ENCODE peak calls at places on chromosomes 12 and 14, in nine cellular contexts. One of them, this sample, is unnamed.
A peak's percentile ranks its signal among the peaks of the same experiment; 100 is the strongest.

GRCh38 chr12:109999983-110000505 is 814 bp downstream of the ANKRD13A start:
- DNase-seq in activated T-cell treated with anti-CD3 and anti-CD28 coated beads, Interleukin-2, amount 50 U/mL, for 4 hours: no peak
- DNase-seq in IMR-90: no peak
- DNase-seq in GM04504: no peak
- DNase-seq in neuronal stem cell: peak; percentile 21
- DNase-seq in upper lobe of right lung: no peak
- DNase-seq in AML-193: no peak
- DNase-seq in NCI-H345: no peak
- DNase-seq in left ventricle myocardium superior: peak; percentile 43
- DNase-seq in this sample: no peak

GRCh38 chr12:126607867-126608266 is 1542.6 kb downstream of the AACS start:
- DNase-seq in upper lobe of right lung: no peak
- DNase-seq in neuronal stem cell: no peak
- DNase-seq in activated T-cell treated with anti-CD3 and anti-CD28 coated beads, Interleukin-2, amount 50 U/mL, for 4 hours: no peak
- DNase-seq in GM04504: no peak
- DNase-seq in AML-193: no peak
- DNase-seq in IMR-90: no peak
- DNase-seq in left ventricle myocardium superior: no peak
- DNase-seq in NCI-H345: no peak
- DNase-seq in this sample: no peak

GRCh38 chr14:76917158-76917596 is 91.0 kb downstream of the LRRC74A start:
- DNase-seq in AML-193: peak; percentile 17
- DNase-seq in upper lobe of right lung: no peak
- DNase-seq in activated T-cell treated with anti-CD3 and anti-CD28 coated beads, Interleukin-2, amount 50 U/mL, for 4 hours: no peak
- DNase-seq in left ventricle myocardium superior: peak; percentile 52
- DNase-seq in neuronal stem cell: peak; percentile 51
- DNase-seq in NCI-H345: peak; percentile 78
- DNase-seq in IMR-90: peak; percentile 84
- DNase-seq in GM04504: no peak
- DNase-seq in this sample: peak; percentile 84

GRCh38 chr12:115320451-115320850 is 636.5 kb upstream of the TBX3 start:
- DNase-seq in left ventricle myocardium superior: no peak
- DNase-seq in NCI-H345: no peak
- DNase-seq in upper lobe of right lung: no peak
- DNase-seq in GM04504: no peak
- DNase-seq in IMR-90: no peak
- DNase-seq in neuronal stem cell: no peak
- DNase-seq in activated T-cell treated with anti-CD3 and anti-CD28 coated beads, Interleukin-2, amount 50 U/mL, for 4 hours: no peak
- DNase-seq in AML-193: no peak
- DNase-seq in this sample: no peak

GRCh38 chr12:3116106-3116898 is 39.1 kb downstream of the TSPAN9 start:
- DNase-seq in activated T-cell treated with anti-CD3 and anti-CD28 coated beads, Interleukin-2, amount 50 U/mL, for 4 hours: no peak
- DNase-seq in GM04504: no peak
- DNase-seq in NCI-H345: no peak
- DNase-seq in left ventricle myocardium superior: no peak
- DNase-seq in upper lobe of right lung: no peak
- DNase-seq in IMR-90: peak; percentile 40
- DNase-seq in neuronal stem cell: no peak
- DNase-seq in AML-193: no peak
- DNase-seq in this sample: no peak

GRCh38 chr14:58832010-58832409 is 194.2 kb downstream of the DACT1 start:
- DNase-seq in upper lobe of right lung: no peak
- DNase-seq in GM04504: no peak
- DNase-seq in left ventricle myocardium superior: no peak
- DNase-seq in activated T-cell treated with anti-CD3 and anti-CD28 coated beads, Interleukin-2, amount 50 U/mL, for 4 hours: no peak
- DNase-seq in IMR-90: no peak
- DNase-seq in neuronal stem cell: no peak
- DNase-seq in AML-193: no peak
- DNase-seq in NCI-H345: no peak
- DNase-seq in this sample: no peak

GRCh38 chr12:123150273-123150803 is 552 bp downstream of the PITPNM2 start:
- DNase-seq in IMR-90: no peak
- DNase-seq in upper lobe of right lung: peak; percentile 78
- DNase-seq in GM04504: no peak
- DNase-seq in neuronal stem cell: no peak
- DNase-seq in NCI-H345: no peak
- DNase-seq in activated T-cell treated with anti-CD3 and anti-CD28 coated beads, Interleukin-2, amount 50 U/mL, for 4 hours: peak; percentile 18
- DNase-seq in AML-193: no peak
- DNase-seq in left ventricle myocardium superior: peak; percentile 73
- DNase-seq in this sample: no peak

GRCh38 chr12:122080149-122081107 is 1.9 kb downstream of the MLXIP start:
- DNase-seq in NCI-H345: no peak
- DNase-seq in left ventricle myocardium superior: peak; percentile 57
- DNase-seq in IMR-90: peak; percentile 86
- DNase-seq in AML-193: peak; percentile 95
- DNase-seq in upper lobe of right lung: peak; percentile 61
- DNase-seq in activated T-cell treated with anti-CD3 and anti-CD28 coated beads, Interleukin-2, amount 50 U/mL, for 4 hours: no peak
- DNase-seq in neuronal stem cell: no peak
- DNase-seq in GM04504: peak; percentile 47
- DNase-seq in this sample: peak; percentile 93

GRCh38 chr14:102540310-102541028 is 30.9 kb upstream of the ANKRD9 start:
- DNase-seq in left ventricle myocardium superior: no peak
- DNase-seq in GM04504: no peak
- DNase-seq in activated T-cell treated with anti-CD3 and anti-CD28 coated beads, Interleukin-2, amount 50 U/mL, for 4 hours: no peak
- DNase-seq in IMR-90: peak; percentile 4
- DNase-seq in upper lobe of right lung: no peak
- DNase-seq in NCI-H345: peak; percentile 95
- DNase-seq in neuronal stem cell: no peak
- DNase-seq in AML-193: no peak
- DNase-seq in this sample: no peak

GRCh38 chr12:39990122-39991101 is 115.5 kb downstream of the SLC2A13 start:
- DNase-seq in AML-193: peak; percentile 40
- DNase-seq in IMR-90: peak; percentile 32
- DNase-seq in GM04504: peak; percentile 20
- DNase-seq in left ventricle myocardium superior: peak; percentile 71
- DNase-seq in NCI-H345: no peak
- DNase-seq in upper lobe of right lung: peak; percentile 71
- DNase-seq in activated T-cell treated with anti-CD3 and anti-CD28 coated beads, Interleukin-2, amount 50 U/mL, for 4 hours: peak; percentile 46
- DNase-seq in neuronal stem cell: no peak
- DNase-seq in this sample: peak; percentile 34

GRCh38 chr12:98341021-98341420 is 174.4 kb upstream of the TMPO start:
- DNase-seq in IMR-90: no peak
- DNase-seq in left ventricle myocardium superior: no peak
- DNase-seq in GM04504: no peak
- DNase-seq in NCI-H345: no peak
- DNase-seq in AML-193: no peak
- DNase-seq in activated T-cell treated with anti-CD3 and anti-CD28 coated beads, Interleukin-2, amount 50 U/mL, for 4 hours: no peak
- DNase-seq in neuronal stem cell: no peak
- DNase-seq in upper lobe of right lung: no peak
- DNase-seq in this sample: no peak

GRCh38 chr14:74587363-74587707 is 24.7 kb downstream of the LTBP2 start:
- DNase-seq in activated T-cell treated with anti-CD3 and anti-CD28 coated beads, Interleukin-2, amount 50 U/mL, for 4 hours: no peak
- DNase-seq in upper lobe of right lung: no peak
- DNase-seq in neuronal stem cell: no peak
- DNase-seq in GM04504: no peak
- DNase-seq in AML-193: no peak
- DNase-seq in left ventricle myocardium superior: no peak
- DNase-seq in NCI-H345: no peak
- DNase-seq in IMR-90: no peak
- DNase-seq in this sample: no peak

GRCh38 chr12:104971276-104971675 is 13.2 kb upstream of the SLC41A2 start:
- DNase-seq in activated T-cell treated with anti-CD3 and anti-CD28 coated beads, Interleukin-2, amount 50 U/mL, for 4 hours: no peak
- DNase-seq in AML-193: no peak
- DNase-seq in NCI-H345: no peak
- DNase-seq in left ventricle myocardium superior: no peak
- DNase-seq in IMR-90: no peak
- DNase-seq in neuronal stem cell: no peak
- DNase-seq in GM04504: no peak
- DNase-seq in upper lobe of right lung: no peak
- DNase-seq in this sample: no peak

GRCh38 chr12:88339254-88339949 is 197.3 kb downstream of the TMTC3 start:
- DNase-seq in left ventricle myocardium superior: no peak
- DNase-seq in IMR-90: peak; percentile 85
- DNase-seq in AML-193: no peak
- DNase-seq in upper lobe of right lung: no peak
- DNase-seq in GM04504: peak; percentile 44
- DNase-seq in NCI-H345: no peak
- DNase-seq in neuronal stem cell: no peak
- DNase-seq in activated T-cell treated with anti-CD3 and anti-CD28 coated beads, Interleukin-2, amount 50 U/mL, for 4 hours: no peak
- DNase-seq in this sample: peak; percentile 81

GRCh38 chr14:60357551-60357930 is 108.5 kb downstream of the PPM1A start:
- DNase-seq in neuronal stem cell: no peak
- DNase-seq in activated T-cell treated with anti-CD3 and anti-CD28 coated beads, Interleukin-2, amount 50 U/mL, for 4 hours: no peak
- DNase-seq in NCI-H345: no peak
- DNase-seq in left ventricle myocardium superior: no peak
- DNase-seq in IMR-90: no peak
- DNase-seq in AML-193: no peak
- DNase-seq in GM04504: no peak
- DNase-seq in upper lobe of right lung: no peak
- DNase-seq in this sample: no peak

GRCh38 chr12:67650127-67650495 is 1.6 kb downstream of the DYRK2 start:
- DNase-seq in upper lobe of right lung: no peak
- DNase-seq in NCI-H345: peak; percentile 24
- DNase-seq in neuronal stem cell: no peak
- DNase-seq in AML-193: no peak
- DNase-seq in left ventricle myocardium superior: peak; percentile 71
- DNase-seq in GM04504: no peak
- DNase-seq in activated T-cell treated with anti-CD3 and anti-CD28 coated beads, Interleukin-2, amount 50 U/mL, for 4 hours: no peak
- DNase-seq in IMR-90: no peak
- DNase-seq in this sample: peak; percentile 25

GRCh38 chr14:85350667-85351066 is 179.3 kb upstream of the FLRT2 start:
- DNase-seq in GM04504: no peak
- DNase-seq in activated T-cell treated with anti-CD3 and anti-CD28 coated beads, Interleukin-2, amount 50 U/mL, for 4 hours: no peak
- DNase-seq in neuronal stem cell: no peak
- DNase-seq in upper lobe of right lung: no peak
- DNase-seq in AML-193: no peak
- DNase-seq in IMR-90: no peak
- DNase-seq in NCI-H345: no peak
- DNase-seq in left ventricle myocardium superior: no peak
- DNase-seq in this sample: no peak

GRCh38 chr14:94697773-94698556 is 71.9 kb downstream of the GSC start:
- DNase-seq in left ventricle myocardium superior: no peak
- DNase-seq in GM04504: no peak
- DNase-seq in IMR-90: peak; percentile 5
- DNase-seq in upper lobe of right lung: no peak
- DNase-seq in NCI-H345: no peak
- DNase-seq in neuronal stem cell: no peak
- DNase-seq in activated T-cell treated with anti-CD3 and anti-CD28 coated beads, Interleukin-2, amount 50 U/mL, for 4 hours: no peak
- DNase-seq in AML-193: no peak
- DNase-seq in this sample: no peak

GRCh38 chr12:50127546-50127945 is 15.5 kb downstream of the COX14 start:
- DNase-seq in IMR-90: no peak
- DNase-seq in NCI-H345: no peak
- DNase-seq in AML-193: no peak
- DNase-seq in upper lobe of right lung: no peak
- DNase-seq in left ventricle myocardium superior: no peak
- DNase-seq in activated T-cell treated with anti-CD3 and anti-CD28 coated beads, Interleukin-2, amount 50 U/mL, for 4 hours: no peak
- DNase-seq in neuronal stem cell: no peak
- DNase-seq in GM04504: no peak
- DNase-seq in this sample: no peak

GRCh38 chr12:120265483-120266179 is at the start of gene PXN:
- DNase-seq in GM04504: peak; percentile 62
- DNase-seq in IMR-90: peak; percentile 72
- DNase-seq in NCI-H345: peak; percentile 76
- DNase-seq in upper lobe of right lung: peak; percentile 94
- DNase-seq in neuronal stem cell: peak; percentile 85
- DNase-seq in left ventricle myocardium superior: peak; percentile 94
- DNase-seq in AML-193: peak; percentile 55
- DNase-seq in activated T-cell treated with anti-CD3 and anti-CD28 coated beads, Interleukin-2, amount 50 U/mL, for 4 hours: peak; percentile 93
- DNase-seq in this sample: peak; percentile 71

GRCh38 chr14:74917646-74918081 is 5.4 kb downstream of the RPS6KL1 start:
- DNase-seq in activated T-cell treated with anti-CD3 and anti-CD28 coated beads, Interleukin-2, amount 50 U/mL, for 4 hours: no peak
- DNase-seq in neuronal stem cell: no peak
- DNase-seq in NCI-H345: no peak
- DNase-seq in upper lobe of right lung: no peak
- DNase-seq in IMR-90: no peak
- DNase-seq in left ventricle myocardium superior: peak; percentile 85
- DNase-seq in GM04504: no peak
- DNase-seq in AML-193: no peak
- DNase-seq in this sample: no peak

GRCh38 chr14:103684471-103684870 is 30.8 kb downstream of the XRCC3 start:
- DNase-seq in activated T-cell treated with anti-CD3 and anti-CD28 coated beads, Interleukin-2, amount 50 U/mL, for 4 hours: no peak
- DNase-seq in upper lobe of right lung: no peak
- DNase-seq in IMR-90: no peak
- DNase-seq in neuronal stem cell: no peak
- DNase-seq in left ventricle myocardium superior: peak; percentile 53
- DNase-seq in GM04504: no peak
- DNase-seq in AML-193: no peak
- DNase-seq in NCI-H345: no peak
- DNase-seq in this sample: peak; percentile 41

GRCh38 chr14:84566109-84566508 is 963.8 kb upstream of the FLRT2 start:
- DNase-seq in neuronal stem cell: no peak
- DNase-seq in NCI-H345: no peak
- DNase-seq in AML-193: no peak
- DNase-seq in left ventricle myocardium superior: no peak
- DNase-seq in IMR-90: no peak
- DNase-seq in activated T-cell treated with anti-CD3 and anti-CD28 coated beads, Interleukin-2, amount 50 U/mL, for 4 hours: no peak
- DNase-seq in upper lobe of right lung: no peak
- DNase-seq in GM04504: no peak
- DNase-seq in this sample: no peak

GRCh38 chr14:39469094-39469710 is 37.0 kb upstream of the FBXO33 start:
- DNase-seq in NCI-H345: no peak
- DNase-seq in activated T-cell treated with anti-CD3 and anti-CD28 coated beads, Interleukin-2, amount 50 U/mL, for 4 hours: peak; percentile 5
- DNase-seq in upper lobe of right lung: no peak
- DNase-seq in neuronal stem cell: no peak
- DNase-seq in IMR-90: no peak
- DNase-seq in AML-193: peak; percentile 8
- DNase-seq in left ventricle myocardium superior: no peak
- DNase-seq in GM04504: no peak
- DNase-seq in this sample: peak; percentile 23

GRCh38 chr12:57151741-57152407 is 4.5 kb upstream of the LRP1-AS start:
- DNase-seq in NCI-H345: no peak
- DNase-seq in AML-193: no peak
- DNase-seq in neuronal stem cell: no peak
- DNase-seq in GM04504: peak; percentile 72
- DNase-seq in left ventricle myocardium superior: peak; percentile 66
- DNase-seq in IMR-90: peak; percentile 74
- DNase-seq in upper lobe of right lung: no peak
- DNase-seq in activated T-cell treated with anti-CD3 and anti-CD28 coated beads, Interleukin-2, amount 50 U/mL, for 4 hours: no peak
- DNase-seq in this sample: peak; percentile 81

GRCh38 chr14:90354551-90355298 is 23.0 kb upstream of the NRDE2 start:
- DNase-seq in AML-193: no peak
- DNase-seq in upper lobe of right lung: no peak
- DNase-seq in IMR-90: no peak
- DNase-seq in GM04504: no peak
- DNase-seq in activated T-cell treated with anti-CD3 and anti-CD28 coated beads, Interleukin-2, amount 50 U/mL, for 4 hours: no peak
- DNase-seq in left ventricle myocardium superior: peak; percentile 36
- DNase-seq in NCI-H345: no peak
- DNase-seq in neuronal stem cell: no peak
- DNase-seq in this sample: peak; percentile 15